ENCODE peak calls at places on chromosomes 16 and 17, in six cellular contexts. T is endothelial cell of umbilical vein, F is A549, B is GM12878, R is K562, W is HepG2. L is an unnamed sample.

GRCh38 chr17:36936455-36936934 is 780 bp upstream of the LHX1 start:
- DNase-seq in F (no peak), W (no peak), R (peak), T (no peak), B (no peak), L (no peak)

GRCh38 chr16:27048316-27048715 is 18.4 kb upstream of the C16orf82 start:
- DNase-seq in R (no peak), B (no peak), T (no peak), F (no peak), W (no peak), L (no peak)

GRCh38 chr17:45149669-45150603 is 1.7 kb downstream of the HEXIM1 start:
- DNase-seq in T (peak), B (no peak), F (peak), R (peak), W (no peak), L (peak)

GRCh38 chr16:75267631-75268264 is 16.3 kb upstream of the BCAR1 start:
- DNase-seq in T (peak), W (peak), F (peak), B (no peak), R (no peak), L (no peak)

GRCh38 chr17:77875881-77876509 is 82.5 kb upstream of the TNRC6C start:
- DNase-seq in W (no peak), F (peak), T (no peak), R (peak), B (no peak), L (peak)

GRCh38 chr17:9226794-9227135 is 205.5 kb downstream of the NTN1 start:
- DNase-seq in T (no peak), W (no peak), R (no peak), F (no peak), B (no peak), L (no peak)

GRCh38 chr17:48052956-48053757 is 5.0 kb downstream of the NFE2L1 start:
- DNase-seq in T (peak), R (peak), W (peak), B (no peak), F (no peak), L (no peak)

GRCh38 chr17:33016920-33017319 is 25.3 kb downstream of the SPACA3 start:
- DNase-seq in R (no peak), W (no peak), F (no peak), T (no peak), B (no peak), L (no peak)

GRCh38 chr16:57149391-57149790 is 36.4 kb downstream of the PSME3IP1 start:
- DNase-seq in W (no peak), T (no peak), B (no peak), F (no peak), R (no peak), L (no peak)

GRCh38 chr17:58527949-58528348 is 13.5 kb upstream of the MTMR4 start:
- DNase-seq in T (peak), B (no peak), F (no peak), R (no peak), W (no peak), L (no peak)

GRCh38 chr17:36049643-36050042 is 14.4 kb upstream of the CCL18 start:
- DNase-seq in B (no peak), W (no peak), F (no peak), R (no peak), T (no peak), L (no peak)

GRCh38 chr17:8621585-8621984 is 8.9 kb downstream of the MYH10 start:
- DNase-seq in R (no peak), F (no peak), T (no peak), B (no peak), W (no peak), L (peak)

GRCh38 chr17:37605813-37606505 is 3.3 kb downstream of the SYNRG start:
- DNase-seq in F (no peak), T (peak), B (no peak), R (no peak), W (no peak), L (peak)

GRCh38 chr17:17763734-17764133 is 73.1 kb downstream of the SREBF1 start:
- DNase-seq in W (no peak), F (no peak), B (no peak), R (no peak), T (no peak), L (no peak)

GRCh38 chr16:89409161-89409711 is 81.1 kb downstream of the ANKRD11 start:
- DNase-seq in F (no peak), T (peak), B (no peak), W (no peak), R (no peak), L (peak)

GRCh38 chr17:39002991-39003715 is 36.0 kb upstream of the FBXO47 start:
- DNase-seq in T (peak), B (no peak), F (no peak), R (peak), W (no peak), L (peak)

GRCh38 chr17:39659286-39660010 is 5.7 kb upstream of the TCAP start:
- DNase-seq in T (peak), F (no peak), W (no peak), B (no peak), R (no peak), L (no peak)

GRCh38 chr17:77436058-77436442 is 295.3 kb downstream of the SEC14L1 start:
- DNase-seq in R (no peak), F (no peak), B (no peak), T (peak), W (no peak), L (no peak)

GRCh38 chr16:57627184-57627871 is 1.1 kb upstream of the ADGRG1 start:
- DNase-seq in F (peak), B (no peak), R (no peak), W (peak), T (peak), L (peak)

GRCh38 chr17:48486557-48486956 is 44.3 kb downstream of the HOXB1 start:
- DNase-seq in B (no peak), R (peak), F (peak), W (no peak), T (no peak), L (no peak)

GRCh38 chr16:30395155-30395991 is at the start of gene ZNF48:
- DNase-seq in R (peak), B (no peak), T (peak), F (peak), W (peak), L (peak)

GRCh38 chr16:22320572-22321339 is 23.5 kb downstream of the POLR3E start:
- DNase-seq in B (no peak), T (peak), R (no peak), F (no peak), W (no peak), L (no peak)

GRCh38 chr16:9845661-9846361 is 336.4 kb downstream of the GRIN2A start:
- DNase-seq in T (peak), B (no peak), R (no peak), W (no peak), F (no peak), L (no peak)

GRCh38 chr17:8740486-8740885 is 4.2 kb downstream of the CCDC42 start:
- DNase-seq in R (peak), B (no peak), W (no peak), T (no peak), F (no peak), L (no peak)

GRCh38 chr17:12070561-12070960 is 49.9 kb downstream of the MAP2K4 start:
- DNase-seq in F (no peak), W (no peak), R (no peak), B (no peak), T (no peak), L (no peak)

GRCh38 chr17:7840441-7840840 is 6.4 kb downstream of the KDM6B start:
- DNase-seq in T (no peak), B (no peak), R (no peak), W (no peak), F (no peak), L (no peak)

GRCh38 chr16:66199189-66199588 is 167.3 kb upstream of the CDH5 start:
- DNase-seq in B (no peak), W (no peak), T (no peak), F (no peak), R (no peak), L (peak)

GRCh38 chr17:44633998-44634397 is 22.3 kb upstream of the MEIOC start:
- DNase-seq in W (no peak), F (no peak), T (no peak), R (no peak), B (no peak), L (no peak)

GRCh38 chr16:65119905-65120341 is 1.9 kb downstream of the CDH11 start:
- DNase-seq in W (no peak), B (no peak), R (no peak), F (no peak), T (peak), L (no peak)

GRCh38 chr16:2774161-2774891 is 2.8 kb downstream of the ELOB start:
- DNase-seq in F (no peak), W (no peak), R (no peak), B (no peak), T (no peak), L (no peak)

GRCh38 chr16:57609541-57610401 is 18.7 kb upstream of the ADGRG1 start:
- DNase-seq in R (no peak), B (peak), F (no peak), T (peak), W (no peak), L (no peak)

GRCh38 chr17:50872710-50873424 is 6.7 kb upstream of the TOB1 start:
- DNase-seq in R (no peak), B (no peak), W (no peak), F (no peak), T (no peak), L (peak)

GRCh38 chr17:74923538-74924249 is 379 bp upstream of the OTOP2 start:
- DNase-seq in F (peak), T (peak), R (peak), W (no peak), B (no peak), L (peak)

GRCh38 chr17:66945451-66945850 is 19.1 kb upstream of the CACNG4 start:
- DNase-seq in B (no peak), T (no peak), R (no peak), W (no peak), F (no peak), L (peak)

GRCh38 chr17:81295678-81296381 is 723 bp upstream of the SLC38A10 start:
- DNase-seq in R (no peak), T (peak), F (peak), B (no peak), W (peak), L (peak)

GRCh38 chr17:79925242-79925957 is 86.2 kb upstream of the CBX4 start:
- DNase-seq in T (no peak), B (no peak), W (no peak), F (peak), R (no peak), L (no peak)

GRCh38 chr16:16004314-16004749 is 54.9 kb downstream of the ABCC1 start:
- DNase-seq in W (no peak), B (no peak), F (no peak), T (peak), R (no peak), L (no peak)
- TF ChIP-seq MYC in W (no peak), B (no peak), F (no peak), T (no peak), R (no peak), L (no peak)

GRCh38 chr17:82374626-82375331 is 3.2 kb downstream of the UTS2R start:
- DNase-seq in T (no peak), W (no peak), F (no peak), R (no peak), B (no peak), L (no peak)

GRCh38 chr17:82373731-82374625 is 2.4 kb downstream of the UTS2R start:
- DNase-seq in R (no peak), F (no peak), T (no peak), W (no peak), B (no peak), L (no peak)

GRCh38 chr17:82377924-82378740 is 6.6 kb downstream of the UTS2R start:
- DNase-seq in F (no peak), T (no peak), B (no peak), R (no peak), W (no peak), L (no peak)

GRCh38 chr17:82376042-82376730 is 4.6 kb downstream of the UTS2R start:
- DNase-seq in T (no peak), F (no peak), W (peak), B (no peak), R (no peak), L (peak)

GRCh38 chr17:82375359-82376041 is 3.9 kb downstream of the UTS2R start:
- DNase-seq in B (no peak), W (no peak), T (no peak), R (no peak), F (no peak), L (no peak)
- TF ChIP-seq MAX in B (no peak), W (no peak), T (no peak), R (no peak), F (no peak), L (no peak)

GRCh38 chr16:3993052-3993785 is 112.7 kb upstream of the CREBBP start:
- DNase-seq in R (no peak), W (no peak), F (no peak), T (no peak), B (no peak), L (no peak)

GRCh38 chr16:3986235-3986544 is 105.7 kb upstream of the CREBBP start:
- DNase-seq in W (no peak), R (no peak), F (no peak), T (no peak), B (no peak), L (no peak)

GRCh38 chr16:3987231-3987630 is 106.7 kb upstream of the CREBBP start:
- DNase-seq in B (no peak), T (no peak), R (no peak), F (no peak), W (no peak), L (no peak)

GRCh38 chr16:3992297-3993051 is 112.0 kb upstream of the CREBBP start:
- DNase-seq in F (no peak), T (peak), B (no peak), R (no peak), W (no peak), L (no peak)

DNA sequence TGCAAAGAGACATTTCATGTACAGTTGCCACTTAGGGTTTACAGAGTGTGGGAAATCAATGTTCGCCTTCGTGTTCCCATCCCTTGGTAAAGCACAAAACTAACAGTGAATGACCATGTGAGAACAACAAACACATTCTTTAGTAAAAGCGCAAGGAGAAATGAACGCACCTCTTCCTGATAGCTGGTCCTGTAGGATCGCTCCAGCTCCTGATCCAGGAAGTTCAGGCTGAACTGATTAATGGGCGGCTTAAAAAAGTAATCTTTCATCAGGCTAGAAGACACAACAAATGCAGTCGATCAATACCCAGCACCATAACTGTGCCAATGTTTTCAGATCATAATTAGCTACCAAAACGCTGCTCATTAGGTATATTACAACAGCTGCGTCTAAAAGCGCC is 108.3 kb upstream of the CREBBP start:
- DNase-seq in W (no peak), F (no peak), T (no peak), R (no peak), B (no peak), L (no peak)
- TF ChIP-seq MYC in W (no peak), F (no peak), T (no peak), R (no peak), B (no peak), L (no peak)

GRCh38 chr16:85583491-85584181 is 29.5 kb upstream of the GSE1 start:
- DNase-seq in T (no peak), F (no peak), R (no peak), B (no peak), W (no peak), L (no peak)
- TF ChIP-seq MAX in T (no peak), F (no peak), R (no peak), B (no peak), W (no peak), L (no peak)